ENCODE peak calls at places on chromosomes 1 and 21, in eight cellular contexts. F is neuronal stem cell, T is SK-N-MC, A is aorta, U is mucosa of descending colon, G is BE2C, R is Peyer's patch, E is upper lobe of left lung. I is an unnamed sample. For H3K9me3, the result is how much of the 10 kb centered on the place peaks cover.

GRCh38 chr21:42939581-42940413 is 14.4 kb upstream of the ERVH48-1 start:
- DNase-seq in F (no peak), G (no peak), E (peak), T (peak), A (peak), R (peak), U (no peak), I (no peak)

GRCh38 chr1:46708121-46708520 is 10.8 kb downstream of the EFCAB14 start:
- DNase-seq in U (no peak), T (no peak), G (no peak), F (no peak), E (no peak), A (no peak), R (no peak), I (no peak)

GRCh38 chr1:77030401-77031100 is 163.3 kb downstream of the ST6GALNAC5 start:
- DNase-seq in E (no peak), G (no peak), F (no peak), R (no peak), A (no peak), T (no peak), U (no peak), I (no peak)

GRCh38 chr1:32247983-32248889 is 1.2 kb downstream of the FAM167B start:
- DNase-seq in G (peak), A (peak), R (peak), U (peak), T (no peak), F (peak), E (peak), I (peak)

GRCh38 chr1:38285807-38286530 is 239.4 kb upstream of the POU3F1 start:
- DNase-seq in G (no peak), F (peak), T (no peak), E (no peak), A (no peak), U (no peak), R (no peak), I (no peak)

GRCh38 chr1:10114746-10115145 is 82.0 kb downstream of the UBE4B start:
- DNase-seq in F (no peak), R (no peak), E (no peak), A (no peak), T (no peak), U (no peak), G (no peak), I (no peak)

GRCh38 chr1:55554611-55555010 is 339.4 kb upstream of the USP24 start:
- DNase-seq in U (no peak), R (no peak), E (no peak), A (no peak), F (no peak), T (no peak), G (no peak), I (no peak)

GRCh38 chr1:183194527-183195145 is 8.6 kb downstream of the LAMC2 start:
- DNase-seq in E (no peak), F (no peak), U (no peak), G (no peak), A (no peak), R (no peak), T (no peak), I (no peak)

GRCh38 chr1:201754353-201754752 is 74.6 kb upstream of the IPO9 start:
- DNase-seq in E (no peak), G (no peak), U (no peak), R (no peak), F (no peak), T (no peak), A (no peak), I (no peak)

GRCh38 chr1:217062566-217062965 is 339.3 kb upstream of the ESRRG start:
- DNase-seq in E (no peak), G (no peak), U (no peak), F (no peak), T (no peak), A (no peak), R (no peak), I (no peak)

GRCh38 chr1:21859669-21860179 is 47.7 kb downstream of the LDLRAD2 start:
- DNase-seq in R (no peak), A (no peak), T (no peak), G (no peak), U (no peak), F (no peak), E (no peak), I (no peak)

GRCh38 chr1:93735722-93736121 is 54.1 kb upstream of the BCAR3 start:
- DNase-seq in G (no peak), E (no peak), A (no peak), T (no peak), R (no peak), U (no peak), F (no peak), I (no peak)

GRCh38 chr1:202143768-202144509 is 598 bp downstream of the ARL8A start:
- DNase-seq in A (peak), U (peak), E (no peak), R (no peak), T (no peak), F (no peak), G (no peak), I (no peak)

GRCh38 chr1:117657031-117657430 is 51.2 kb downstream of the TENT5C start:
- DNase-seq in F (peak), E (no peak), G (no peak), A (no peak), T (no peak), U (no peak), R (no peak), I (no peak)

GRCh38 chr1:39087109-39087834 is 61.1 kb downstream of the NDUFS5 start:
- DNase-seq in T (no peak), F (no peak), G (no peak), R (no peak), E (no peak), U (no peak), A (peak), I (no peak)

GRCh38 chr21:41147096-41147978 is 20.6 kb upstream of the BACE2 start:
- DNase-seq in E (no peak), R (no peak), A (no peak), U (no peak), G (no peak), F (no peak), T (no peak), I (no peak)

GRCh38 chr1:5559078-5559477 is 433.1 kb downstream of the NPHP4 start:
- DNase-seq in G (no peak), A (no peak), T (no peak), R (no peak), U (no peak), E (no peak), F (no peak), I (no peak)

GRCh38 chr1:114379987-114380386 is 131.0 kb downstream of the TRIM33 start:
- DNase-seq in F (no peak), G (no peak), R (no peak), E (no peak), U (no peak), T (no peak), A (no peak), I (no peak)

GRCh38 chr1:182093781-182094180 is 32.3 kb upstream of the ZNF648 start:
- DNase-seq in U (no peak), G (no peak), A (no peak), F (no peak), R (no peak), T (no peak), E (no peak), I (no peak)

GRCh38 chr1:93753766-93754763 is 72.4 kb upstream of the BCAR3 start:
- DNase-seq in T (no peak), F (no peak), E (peak), R (no peak), U (no peak), G (no peak), A (peak), I (no peak)

GRCh38 chr1:90724926-90725325 is 7.8 kb upstream of the BARHL2 start:
- DNase-seq in T (no peak), F (no peak), U (no peak), A (no peak), E (no peak), G (no peak), R (no peak), I (no peak)

GRCh38 chr1:115227683-115228082 is 110.4 kb downstream of the NGF start:
- DNase-seq in U (no peak), E (no peak), R (no peak), A (no peak), F (no peak), G (no peak), T (no peak), I (no peak)

GRCh38 chr1:218464871-218465270 is 119.7 kb downstream of the TGFB2 start:
- DNase-seq in T (no peak), U (no peak), G (no peak), F (no peak), R (no peak), E (no peak), A (no peak), I (no peak)

GRCh38 chr1:227662933-227663332 is 72.2 kb downstream of the JMJD4 start:
- DNase-seq in U (no peak), E (no peak), G (no peak), A (no peak), R (no peak), T (no peak), F (no peak), I (no peak)

GRCh38 chr1:227666286-227666685 is 68.8 kb downstream of the JMJD4 start:
- DNase-seq in R (no peak), U (no peak), T (no peak), F (no peak), G (no peak), E (no peak), A (no peak), I (no peak)

DNA sequence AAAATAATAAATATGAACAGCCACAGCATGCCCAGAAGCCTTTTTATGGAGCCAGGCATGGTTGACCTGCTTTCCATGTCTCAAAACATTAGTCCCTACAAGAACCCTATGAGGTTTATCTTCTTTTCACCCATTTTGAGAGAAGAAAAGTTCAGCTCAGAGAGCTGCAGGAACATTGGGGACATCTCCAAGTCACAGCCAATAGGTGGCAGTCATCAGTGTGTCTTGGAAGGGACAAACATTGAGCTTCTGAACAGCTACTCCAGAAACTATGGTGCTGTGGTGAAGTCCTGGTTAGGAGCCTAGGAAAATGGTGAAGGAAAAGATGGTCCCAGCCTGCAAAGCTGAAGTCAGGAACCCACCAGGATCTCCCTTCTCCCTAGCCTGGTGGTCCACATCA is 73.6 kb downstream of the JMJD4 start:
- DNase-seq in E (no peak), F (no peak), A (no peak), T (no peak), R (no peak), G (no peak), U (no peak), I (no peak)
- H3K9me3 ChIP-seq in E (half or more), F (under half), A (under half), T (under half), R (under half), G (under half), U (half or more), I (under half)

GRCh38 chr1:2858676-2859075 is 57.2 kb upstream of the TTC34 start:
- DNase-seq in G (no peak), E (no peak), A (no peak), T (no peak), U (no peak), F (no peak), R (no peak), I (no peak)
- H3K9me3 ChIP-seq in G (under half), E (under half), A (under half), T (under half), U (under half), F (under half), R (under half), I (under half)

GRCh38 chr1:206898089-206898908 is 1.1 kb downstream of the IL24 start:
- DNase-seq in G (no peak), A (no peak), R (no peak), U (no peak), E (no peak), F (no peak), T (no peak), I (no peak)

GRCh38 chr1:206900149-206900548 is 2.9 kb downstream of the IL24 start:
- DNase-seq in U (no peak), G (no peak), A (no peak), F (no peak), T (no peak), E (no peak), R (no peak), I (no peak)

GRCh38 chr1:206899717-206900116 is 2.5 kb downstream of the IL24 start:
- DNase-seq in R (no peak), U (no peak), T (no peak), E (no peak), G (no peak), F (no peak), A (no peak), I (no peak)

GRCh38 chr1:206897175-206897574 is at the start of gene IL24:
- DNase-seq in U (no peak), T (no peak), F (no peak), R (no peak), A (no peak), E (no peak), G (no peak), I (no peak)

DNA sequence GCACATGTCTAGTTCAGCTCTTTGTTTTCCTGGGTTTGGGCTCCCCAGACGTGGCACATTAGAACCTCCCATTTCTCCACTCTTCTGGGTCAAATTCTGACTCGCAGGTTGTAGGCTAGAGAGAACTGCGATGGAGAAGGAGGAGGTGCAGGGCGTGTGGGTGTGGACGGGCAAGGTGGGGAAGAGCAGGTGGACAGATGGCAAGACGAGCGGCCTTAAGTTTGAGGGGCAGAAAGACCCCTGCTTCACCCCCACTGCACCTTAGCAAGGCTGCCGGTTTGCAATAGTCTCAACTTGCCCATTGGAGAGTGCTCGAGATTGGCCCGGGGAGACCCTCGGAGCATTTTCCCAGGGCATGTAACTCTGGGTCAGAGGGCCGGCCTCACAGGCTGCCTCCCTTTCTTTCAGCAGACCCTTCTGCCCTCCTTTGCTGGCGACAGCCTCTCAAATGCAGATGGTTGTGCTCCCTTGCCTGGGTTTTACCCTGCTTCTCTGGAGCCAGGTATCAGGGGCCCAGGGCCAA is 1.7 kb downstream of the IL24 start:
- DNase-seq in U (no peak), E (no peak), F (no peak), R (no peak), A (no peak), G (no peak), T (no peak), I (no peak)
- H3K9me3 ChIP-seq in U (under half), E (under half), F (under half), R (under half), A (under half), G (under half), T (under half), I (under half)

GRCh38 chr1:227532019-227532619 is 31.2 kb upstream of the ZNF678 start:
- DNase-seq in U (no peak), E (no peak), T (no peak), R (no peak), F (no peak), A (peak), G (no peak), I (no peak)

GRCh38 chr1:227521782-227522181 is 41.6 kb upstream of the ZNF678 start:
- DNase-seq in R (no peak), F (no peak), U (no peak), A (no peak), G (no peak), T (no peak), E (no peak), I (no peak)

GRCh38 chr1:227526524-227526923 is 36.8 kb upstream of the ZNF678 start:
- DNase-seq in G (no peak), R (no peak), F (no peak), T (no peak), U (no peak), A (no peak), E (no peak), I (no peak)
- H3K9me3 ChIP-seq in G (under half), R (under half), F (under half), T (under half), U (half or more), A (under half), E (half or more), I (under half)

GRCh38 chr1:247386217-247386616 is 29.8 kb upstream of the NLRP3 start:
- DNase-seq in T (no peak), R (no peak), F (no peak), G (no peak), U (no peak), A (no peak), E (no peak), I (no peak)

GRCh38 chr1:247387096-247387495 is 28.9 kb upstream of the NLRP3 start:
- DNase-seq in G (no peak), E (no peak), U (no peak), R (no peak), F (no peak), A (no peak), T (no peak), I (no peak)

GRCh38 chr1:247385283-247385682 is 30.7 kb upstream of the NLRP3 start:
- DNase-seq in F (no peak), E (no peak), A (no peak), G (no peak), T (no peak), R (no peak), U (no peak), I (no peak)

GRCh38 chr1:247386695-247387094 is 29.3 kb upstream of the NLRP3 start:
- DNase-seq in R (no peak), T (no peak), G (no peak), F (no peak), U (no peak), E (no peak), A (no peak), I (no peak)

DNA sequence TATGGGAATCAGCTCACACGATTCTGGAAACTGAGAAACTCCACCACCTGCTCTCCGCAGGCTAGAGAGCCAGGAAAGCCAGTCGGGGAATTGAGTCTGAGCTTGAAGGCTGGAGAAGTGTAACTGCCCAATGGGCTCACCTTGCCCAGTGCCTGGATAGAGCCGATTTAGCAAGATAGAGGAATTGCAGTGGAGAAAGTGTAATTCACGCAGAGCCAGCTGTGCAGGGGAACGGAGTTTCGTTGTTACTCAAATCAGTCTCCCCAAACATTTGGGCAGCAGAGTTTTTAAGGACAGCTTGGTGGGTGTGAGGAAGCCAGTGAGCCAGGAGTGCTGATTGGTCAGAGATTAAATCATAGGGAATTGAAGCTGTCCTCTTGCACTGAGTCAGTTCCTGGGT is 28.5 kb upstream of the NLRP3 start:
- DNase-seq in G (no peak), F (no peak), T (no peak), A (no peak), R (no peak), U (no peak), E (no peak), I (no peak)
- H3K9me3 ChIP-seq in G (under half), F (under half), T (under half), A (under half), R (under half), U (under half), E (under half), I (under half)

GRCh38 chr1:143653403-143653802 is 318.4 kb downstream of the FAM72C start:
- DNase-seq in F (no peak), A (no peak), T (no peak), R (no peak), U (no peak), E (no peak), G (no peak), I (no peak)
- H3K9me3 ChIP-seq in F (under half), A (under half), T (under half), R (under half), U (under half), E (under half), G (under half), I (under half)

GRCh38 chr1:69077633-69078032 is 490.1 kb upstream of the LRRC7 start:
- DNase-seq in R (no peak), U (no peak), F (peak), G (no peak), A (no peak), E (no peak), T (no peak), I (no peak)
- H3K9me3 ChIP-seq in R (under half), U (under half), F (under half), G (under half), A (under half), E (under half), T (under half), I (under half)

DNA sequence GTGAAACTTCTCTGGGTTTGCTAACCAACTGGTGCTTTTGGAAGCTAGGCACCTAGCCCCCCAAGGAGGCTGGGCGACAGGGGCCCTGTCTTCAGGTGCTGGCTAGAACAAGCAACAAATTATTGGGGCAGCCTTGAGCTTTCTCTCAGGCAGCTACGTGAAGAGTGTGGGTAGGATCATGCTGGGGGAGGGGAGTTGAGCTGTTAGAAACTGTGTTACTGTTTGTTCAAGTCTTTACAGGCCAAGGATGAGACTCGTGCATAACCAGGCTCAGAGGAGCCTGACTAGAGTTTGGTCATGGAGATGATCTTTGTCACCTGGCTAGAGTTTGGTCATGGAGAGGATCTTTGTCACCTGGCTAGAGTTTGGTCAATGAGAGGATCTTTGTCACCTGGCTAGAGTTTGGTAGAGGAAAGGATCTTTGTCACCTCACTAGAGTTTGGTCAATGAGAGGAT is 12.6 kb upstream of the SCCPDH start:
- DNase-seq in T (no peak), R (no peak), A (no peak), G (no peak), F (no peak), E (no peak), U (no peak), I (no peak)
- H3K9me3 ChIP-seq in T (under half), R (under half), A (under half), G (under half), F (under half), E (under half), U (under half), I (under half)